ENCODE peak calls at places on chromosomes 1 and 21, in eight cellular contexts. S, F, B, Z, I, M, V and W are unnamed samples.

GRCh38 chr1:21944261-21945074 is 7.4 kb upstream of the HSPG2 start:
- DNase-seq in Z (no peak), M (no peak), F (peak; percentile 30), I (peak; percentile 50), S (peak; percentile 88), V (no peak), B (no peak), W (no peak)

GRCh38 chr1:161378014-161378413 is 10.3 kb upstream of the CFAP126 start:
- DNase-seq in F (no peak), Z (no peak), B (no peak), S (no peak), M (no peak), V (no peak), I (no peak), W (no peak)

GRCh38 chr1:228903573-228904122 is 168.4 kb downstream of the RHOU start:
- DNase-seq in Z (no peak), M (no peak), F (peak; percentile 14), V (no peak), S (peak; percentile 40), I (peak; percentile 19), B (no peak), W (peak; percentile 3)

GRCh38 chr1:20719261-20719660 is 1.5 kb upstream of the KIF17 start:
- DNase-seq in M (no peak), V (no peak), B (no peak), F (no peak), S (peak; percentile 30), I (no peak), Z (no peak), W (no peak)

GRCh38 chr1:154148787-154149186 is 6.1 kb downstream of the NUP210L start:
- DNase-seq in V (no peak), B (no peak), Z (no peak), S (no peak), I (peak; percentile 62), F (no peak), M (peak; percentile 47), W (no peak)

GRCh38 chr1:9238134-9238533 is 3.6 kb downstream of the H6PD start:
- DNase-seq in B (no peak), V (no peak), F (no peak), M (no peak), S (no peak), Z (no peak), I (no peak), W (no peak)

GRCh38 chr1:2236695-2237677 is 8.9 kb downstream of the SKI start:
- DNase-seq in F (no peak), M (no peak), V (no peak), I (no peak), Z (no peak), B (no peak), S (no peak), W (no peak)

GRCh38 chr1:16162163-16162822 is 6.4 kb upstream of the EPHA2 start:
- DNase-seq in S (peak; percentile 92), B (no peak), I (no peak), M (no peak), F (no peak), V (no peak), Z (no peak), W (no peak)

GRCh38 chr1:27575861-27576331 is 28.0 kb downstream of the AHDC1 start:
- DNase-seq in B (peak; percentile 81), V (no peak), F (peak; percentile 42), Z (peak; percentile 72), I (peak; percentile 66), M (no peak), S (peak; percentile 92), W (no peak)

GRCh38 chr1:225897595-225898514 is 8.9 kb upstream of the LEFTY1 start:
- DNase-seq in S (no peak), I (no peak), B (no peak), F (no peak), Z (no peak), V (peak; percentile 78), M (no peak), W (no peak)

GRCh38 chr21:35159881-35160280 is 110.8 kb upstream of the RUNX1 start:
- DNase-seq in F (peak; percentile 56), I (peak; percentile 42), S (no peak), B (no peak), Z (no peak), V (no peak), M (peak; percentile 66), W (no peak)

GRCh38 chr1:171740987-171741871 is 636 bp downstream of the VAMP4 start:
- DNase-seq in Z (peak; percentile 59), F (peak; percentile 35), M (peak; percentile 25), B (peak; percentile 44), I (peak; percentile 66), V (peak; percentile 76), S (peak; percentile 60), W (no peak)

DNA sequence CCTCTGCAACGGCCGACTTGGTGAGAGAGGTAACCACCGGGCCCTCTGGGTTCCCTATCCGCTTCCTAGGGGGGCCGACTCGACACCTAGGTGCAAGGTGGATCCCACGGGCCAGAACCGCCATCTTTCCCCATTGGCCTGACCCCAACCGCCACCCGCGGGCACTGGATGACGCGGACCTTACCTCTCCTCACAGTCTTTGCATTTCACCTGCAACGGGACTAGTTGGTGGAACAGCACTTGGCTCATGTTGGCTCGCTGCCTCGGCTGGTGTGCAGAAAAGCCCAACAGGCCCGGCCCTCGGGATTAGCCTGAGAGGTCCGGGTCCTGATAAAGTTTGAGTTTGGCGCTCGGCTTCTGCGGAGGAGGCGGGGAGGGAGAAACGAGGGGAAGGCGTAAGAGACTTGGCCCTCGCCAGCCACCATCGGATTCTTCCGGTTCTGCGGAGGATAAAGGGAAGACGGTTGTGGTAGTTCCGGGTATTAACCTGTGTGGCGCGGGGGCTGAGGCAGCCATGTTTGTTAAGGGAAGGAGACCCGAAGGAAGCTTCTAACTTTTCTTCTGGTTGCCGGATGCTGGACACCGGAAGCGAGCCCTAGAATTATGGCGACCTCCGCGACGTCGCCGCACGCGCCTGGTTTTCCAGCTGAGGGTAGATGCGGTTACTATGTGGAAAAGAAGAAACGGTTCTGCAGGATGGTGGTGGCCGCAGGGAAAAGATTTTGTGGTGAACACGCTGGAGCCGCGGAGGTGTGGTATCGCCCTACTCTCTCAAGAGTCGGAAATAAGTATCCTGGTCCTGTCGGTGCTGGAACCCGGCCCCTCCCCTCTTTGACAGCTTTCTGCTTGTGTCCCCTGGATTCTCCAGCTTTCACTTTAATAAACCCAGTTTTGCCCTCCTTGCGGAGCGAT is at the start of the genes SASS6 and TRMT13:
- DNase-seq in B (peak; percentile 95), F (peak; percentile 98), Z (peak; percentile 99), V (peak; percentile 97), S (peak; percentile 98), M (peak; percentile 99), I (peak; percentile 99), W (peak; percentile 97)
- TF ChIP-seq CTCF in B (peak; percentile 15), F (peak; percentile 2), Z (no peak), V (no peak), S (no peak), M (no peak), I (no peak), W (no peak)

DNA sequence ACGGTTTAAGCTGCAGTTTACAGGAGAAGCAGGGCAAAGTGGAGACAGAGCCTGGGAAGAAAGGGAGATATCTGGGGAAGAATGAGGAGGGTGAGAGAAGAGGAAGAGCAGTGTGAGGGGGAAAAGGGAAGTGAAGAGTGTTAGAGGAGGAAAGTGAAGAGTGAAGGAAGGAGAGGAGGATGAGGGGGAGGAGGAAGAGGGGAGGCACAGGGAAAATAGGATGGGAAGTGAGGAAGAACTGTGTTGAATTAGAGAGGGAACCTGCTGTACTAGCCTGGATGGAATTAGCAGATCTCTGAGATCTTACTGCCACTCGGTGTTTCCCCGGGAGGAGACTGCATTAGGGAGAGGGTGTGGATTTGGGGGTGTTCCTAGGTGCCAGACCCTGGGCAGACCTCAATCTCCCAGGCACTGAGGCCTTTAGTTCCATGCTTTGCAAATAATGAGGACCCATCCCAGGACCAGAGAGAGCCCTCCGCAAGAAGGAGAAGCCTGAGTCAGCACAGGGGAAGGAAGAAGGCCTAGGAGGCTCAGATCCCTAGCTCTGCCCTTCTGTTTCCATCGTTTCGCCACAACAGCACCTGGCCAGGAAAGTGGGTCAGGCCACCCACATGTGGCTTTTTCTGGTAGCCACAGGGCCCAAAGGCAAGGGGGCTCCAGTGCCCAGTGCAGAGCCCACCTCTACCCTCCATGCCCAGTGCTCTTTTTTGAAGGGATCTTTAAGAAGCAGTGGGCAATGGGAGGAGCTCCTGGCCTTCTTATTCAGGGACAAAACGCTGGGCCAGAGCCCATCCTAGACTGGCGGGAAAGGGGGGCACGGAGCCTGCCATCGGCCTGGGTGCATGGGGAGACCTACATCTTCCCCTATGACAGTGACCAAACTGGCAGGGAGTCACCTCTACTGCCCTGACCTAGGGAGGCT is 2.0 kb downstream of the LRRN2 start:
- DNase-seq in M (no peak), I (no peak), V (no peak), F (no peak), B (no peak), Z (no peak), S (no peak), W (no peak)
- H3K4me3 ChIP-seq in M (no peak overlapping the region), I (no peak overlapping the region), V (no peak overlapping the region), F (no peak overlapping the region), B (no peak overlapping the region), Z (no peak overlapping the region), S (peak overlapping the region; percentile 79), W (no peak overlapping the region)

GRCh38 chr1:239239529-239239928 is 146.8 kb upstream of the CHRM3 start:
- DNase-seq in V (no peak), I (no peak), F (no peak), M (no peak), Z (no peak), B (no peak), S (no peak), W (no peak)

GRCh38 chr1:239242404-239242803 is 144.0 kb upstream of the CHRM3 start:
- DNase-seq in M (no peak), B (no peak), F (no peak), S (no peak), Z (no peak), I (no peak), V (no peak), W (no peak)

GRCh38 chr1:239240736-239241135 is 145.6 kb upstream of the CHRM3 start:
- DNase-seq in B (no peak), Z (no peak), I (no peak), V (no peak), S (no peak), F (no peak), M (no peak), W (no peak)

GRCh38 chr1:239233626-239234025 is 152.7 kb upstream of the CHRM3 start:
- DNase-seq in B (no peak), M (no peak), S (no peak), F (no peak), Z (no peak), I (no peak), V (no peak), W (no peak)

GRCh38 chr1:239237912-239238311 is 148.5 kb upstream of the CHRM3 start:
- DNase-seq in F (no peak), S (peak; percentile 67), Z (no peak), M (no peak), I (no peak), V (no peak), B (no peak), W (no peak)
- TF ChIP-seq CTCF in F (no peak), S (peak; percentile 63), Z (no peak), M (no peak), I (no peak), V (no peak), B (no peak), W (no peak)

GRCh38 chr1:23639460-23639859 is 52.1 kb upstream of the RPL11 start:
- DNase-seq in B (no peak), M (no peak), S (no peak), I (no peak), V (peak; percentile 55), Z (no peak), F (no peak), W (no peak)
- H3K4me3 ChIP-seq in B (no peak overlapping the region), M (no peak overlapping the region), S (no peak overlapping the region), I (no peak overlapping the region), V (peak overlapping the region; percentile 5), Z (no peak overlapping the region), F (no peak overlapping the region), W (no peak overlapping the region)

GRCh38 chr1:151762941-151763921 is at the start of gene MRPL9:
- DNase-seq in F (peak; percentile 69), B (peak; percentile 82), V (peak; percentile 87), S (peak; percentile 94), I (peak; percentile 93), Z (peak; percentile 84), M (peak; percentile 71), W (peak; percentile 35)
- TF ChIP-seq CTCF in F (no peak), B (no peak), V (no peak), S (peak; percentile 24), I (no peak), Z (no peak), M (no peak), W (no peak)